ENCODE peak calls at places on chromosomes 5 and 9, in six cellular contexts. X, M, Y, N, I and T are unnamed samples.

GRCh38 chr9:80775515-80775914 is 913.8 kb downstream of the TLE1 start:
- DNase-seq in X (no peak), M (no peak), Y (no peak), N (no peak), I (peak; percentile 62), T (no peak)

GRCh38 chr9:6931913-6932312 is 174.1 kb downstream of the KDM4C start:
- DNase-seq in X (no peak), M (no peak), Y (no peak), N (peak; percentile 43), I (peak; percentile 93), T (no peak)

GRCh38 chr9:135802876-135803419 is 101.0 kb downstream of the KCNT1 start:
- DNase-seq in X (no peak), M (no peak), Y (no peak), N (no peak), I (no peak), T (no peak)

GRCh38 chr5:75608886-75609285 is 2.4 kb upstream of the ANKDD1B start:
- DNase-seq in X (no peak), M (no peak), Y (no peak), N (no peak), I (no peak), T (no peak)

GRCh38 chr9:105686936-105687335 is 7.4 kb upstream of the TMEM38B start:
- DNase-seq in X (no peak), M (no peak), Y (no peak), N (no peak), I (no peak), T (no peak)

GRCh38 chr5:177330991-177331837 is 19.5 kb upstream of the MXD3 start:
- DNase-seq in X (no peak), M (no peak), Y (no peak), N (no peak), I (no peak), T (no peak)

GRCh38 chr9:127347831-127348699 is 48.9 kb upstream of the SLC2A8 start:
- DNase-seq in X (no peak), M (peak; percentile 12), Y (no peak), N (peak; percentile 46), I (peak; percentile 73), T (no peak)

GRCh38 chr9:112846528-112847488 is 43.9 kb downstream of the SLC46A2 start:
- DNase-seq in X (no peak), M (no peak), Y (no peak), N (no peak), I (peak; percentile 47), T (no peak)

GRCh38 chr5:130652178-130652577 is 512.9 kb downstream of the HINT1 start:
- DNase-seq in X (no peak), M (no peak), Y (no peak), N (peak; percentile 59), I (peak; percentile 47), T (no peak)

GRCh38 chr5:54703091-54703490 is 185.5 kb downstream of the SNX18 start:
- DNase-seq in X (no peak), M (no peak), Y (no peak), N (peak; percentile 96), I (peak; percentile 91), T (no peak)

GRCh38 chr9:88258012-88258411 is 119.7 kb upstream of the SPATA31C2 start:
- DNase-seq in X (no peak), M (no peak), Y (no peak), N (peak; percentile 92), I (peak; percentile 61), T (no peak)

GRCh38 chr5:146380714-146381113 is 42.1 kb downstream of the POU4F3 start:
- DNase-seq in X (no peak), M (no peak), Y (no peak), N (no peak), I (no peak), T (no peak)

GRCh38 chr9:71984388-71985069 is 73.1 kb downstream of the C9orf85 start:
- DNase-seq in X (no peak), M (no peak), Y (peak; percentile 35), N (peak; percentile 28), I (peak; percentile 91), T (no peak)

GRCh38 chr5:135353952-135354721 is 44.9 kb downstream of the MACROH2A1 start:
- DNase-seq in X (no peak), M (no peak), Y (no peak), N (peak; percentile 97), I (peak; percentile 93), T (no peak)

GRCh38 chr9:73916016-73916673 is 581.0 kb upstream of the RORB start:
- DNase-seq in X (no peak), M (no peak), Y (no peak), N (no peak), I (peak; percentile 1), T (no peak)

GRCh38 chr5:15768936-15769335 is 269.0 kb downstream of the FBXL7 start:
- DNase-seq in X (no peak), M (no peak), Y (no peak), N (no peak), I (no peak), T (no peak)

GRCh38 chr5:124411089-124411488 is 335.4 kb downstream of the ZNF608 start:
- DNase-seq in X (no peak), M (peak; percentile 93), Y (no peak), N (no peak), I (peak; percentile 39), T (no peak)

GRCh38 chr9:129752915-129753724 is at the start of gene PTGES:
- DNase-seq in X (no peak), M (no peak), Y (peak; percentile 64), N (peak; percentile 79), I (peak; percentile 96), T (no peak)

GRCh38 chr5:176860381-176860780 is 38.8 kb downstream of the HK3 start:
- DNase-seq in X (no peak), M (no peak), Y (no peak), N (no peak), I (no peak), T (no peak)

GRCh38 chr5:168592014-168592368 is 12.8 kb upstream of the PANK3 start:
- DNase-seq in X (no peak), M (no peak), Y (no peak), N (no peak), I (peak; percentile 71), T (no peak)

GRCh38 chr9:93072383-93072795 is 13.9 kb downstream of the SUSD3 start:
- DNase-seq in X (no peak), M (no peak), Y (no peak), N (no peak), I (peak; percentile 59), T (no peak)

GRCh38 chr5:98774192-98775046 is 956 bp downstream of the RGMB start:
- DNase-seq in X (peak; percentile 23), M (peak; percentile 27), Y (peak; percentile 66), N (no peak), I (peak; percentile 65), T (peak; percentile 11)

GRCh38 chr5:66991746-66992145 is 204.9 kb downstream of the CD180 start:
- DNase-seq in X (no peak), M (no peak), Y (no peak), N (no peak), I (no peak), T (no peak)

GRCh38 chr9:137475666-137476065 is 16.5 kb upstream of the NSMF start:
- DNase-seq in X (no peak), M (no peak), Y (no peak), N (no peak), I (no peak), T (no peak)

GRCh38 chr5:38403407-38403806 is 145.0 kb downstream of the EGFLAM start:
- DNase-seq in X (no peak), M (no peak), Y (no peak), N (no peak), I (peak; percentile 60), T (no peak)

GRCh38 chr9:129867138-129868032 is 32.1 kb downstream of the USP20 start:
- DNase-seq in X (no peak), M (no peak), Y (no peak), N (no peak), I (no peak), T (no peak)

GRCh38 chr9:33445389-33445881 is 2.0 kb downstream of the AQP3 start:
- DNase-seq in X (no peak), M (no peak), Y (peak; percentile 71), N (no peak), I (no peak), T (no peak)

GRCh38 chr9:130995399-130995941 is 13.5 kb upstream of the LAMC3 start:
- DNase-seq in X (no peak), M (no peak), Y (no peak), N (peak; percentile 10), I (peak; percentile 64), T (no peak)

GRCh38 chr5:71865202-71865601 is 146.1 kb downstream of the CARTPT start:
- DNase-seq in X (no peak), M (no peak), Y (no peak), N (peak; percentile 42), I (peak; percentile 67), T (no peak)

GRCh38 chr9:105399117-105399516 is 48.7 kb upstream of the FSD1L start:
- DNase-seq in X (no peak), M (no peak), Y (no peak), N (no peak), I (no peak), T (no peak)

GRCh38 chr9:101586651-101587050 is 8.1 kb downstream of the PPP3R2 start:
- DNase-seq in X (no peak), M (no peak), Y (no peak), N (no peak), I (no peak), T (no peak)

GRCh38 chr9:15144567-15145174 is 162.3 kb downstream of the TTC39B start:
- DNase-seq in X (no peak), M (no peak), Y (no peak), N (no peak), I (peak; percentile 68), T (no peak)

GRCh38 chr5:115979628-115980041 is 17.4 kb downstream of the LVRN start:
- DNase-seq in X (no peak), M (no peak), Y (no peak), N (peak; percentile 48), I (peak; percentile 85), T (no peak)

GRCh38 chr9:109906766-109907382 is 126.9 kb downstream of the PALM2AKAP2 start:
- DNase-seq in X (no peak), M (no peak), Y (no peak), N (no peak), I (peak; percentile 74), T (no peak)

GRCh38 chr5:115435065-115435775 is 109.4 kb downstream of the FEM1C start:
- DNase-seq in X (no peak), M (no peak), Y (no peak), N (no peak), I (no peak), T (no peak)

GRCh38 chr9:93658184-93658925 is 82.0 kb downstream of the PHF2 start:
- DNase-seq in X (no peak), M (no peak), Y (no peak), N (no peak), I (no peak), T (no peak)